ENCODE peak calls at places on chromosomes 12 and 14, in ten cellular contexts. One of them, this sample, is unnamed.

GRCh38 chr12:109730306-109731145 is 16.9 kb downstream of the FAM222A start:
- DNase-seq in NCI-H2107: no peak
- DNase-seq in amniotic stem cell: no peak
- DNase-seq in cardiac fibroblast: no peak
- DNase-seq in mesothelial cell of epicardium: no peak
- DNase-seq in activated CD8-positive, alpha-beta memory T cell treated with anti-CD3 and anti-CD28 coated beads for 4 hours: no peak
- DNase-seq in NCI-H1694 treated with DMSO at 0.1 percent for 48 hours: no peak
- DNase-seq in T-helper 1 cell: no peak
- DNase-seq in stimulated activated CD4-positive, alpha-beta T cell treated with anti-CD3 and anti-CD28 coated beads, Interleukin-2, amount 100 ng/mL, for 48 hours: no peak
- DNase-seq in suprapubic skin: peak
- DNase-seq in this sample: no peak

GRCh38 chr12:123971770-123972447 is 722 bp downstream of the CCDC92 start:
- DNase-seq in NCI-H1694 treated with DMSO at 0.1 percent for 48 hours: no peak
- DNase-seq in mesothelial cell of epicardium: peak
- DNase-seq in activated CD8-positive, alpha-beta memory T cell treated with anti-CD3 and anti-CD28 coated beads for 4 hours: peak
- DNase-seq in suprapubic skin: no peak
- DNase-seq in cardiac fibroblast: peak
- DNase-seq in amniotic stem cell: no peak
- DNase-seq in stimulated activated CD4-positive, alpha-beta T cell treated with anti-CD3 and anti-CD28 coated beads, Interleukin-2, amount 100 ng/mL, for 48 hours: peak
- DNase-seq in T-helper 1 cell: peak
- DNase-seq in NCI-H2107: no peak
- DNase-seq in this sample: peak

GRCh38 chr14:76863724-76864407 is 37.7 kb downstream of the LRRC74A start:
- DNase-seq in suprapubic skin: no peak
- DNase-seq in activated CD8-positive, alpha-beta memory T cell treated with anti-CD3 and anti-CD28 coated beads for 4 hours: no peak
- DNase-seq in NCI-H1694 treated with DMSO at 0.1 percent for 48 hours: no peak
- DNase-seq in mesothelial cell of epicardium: no peak
- DNase-seq in cardiac fibroblast: peak
- DNase-seq in T-helper 1 cell: no peak
- DNase-seq in stimulated activated CD4-positive, alpha-beta T cell treated with anti-CD3 and anti-CD28 coated beads, Interleukin-2, amount 100 ng/mL, for 48 hours: no peak
- DNase-seq in NCI-H2107: no peak
- DNase-seq in amniotic stem cell: no peak
- DNase-seq in this sample: no peak

GRCh38 chr12:118582863-118583262 is 206.5 kb downstream of the SUDS3 start:
- DNase-seq in stimulated activated CD4-positive, alpha-beta T cell treated with anti-CD3 and anti-CD28 coated beads, Interleukin-2, amount 100 ng/mL, for 48 hours: no peak
- DNase-seq in mesothelial cell of epicardium: no peak
- DNase-seq in activated CD8-positive, alpha-beta memory T cell treated with anti-CD3 and anti-CD28 coated beads for 4 hours: no peak
- DNase-seq in cardiac fibroblast: no peak
- DNase-seq in T-helper 1 cell: no peak
- DNase-seq in amniotic stem cell: no peak
- DNase-seq in suprapubic skin: no peak
- DNase-seq in NCI-H1694 treated with DMSO at 0.1 percent for 48 hours: no peak
- DNase-seq in NCI-H2107: no peak
- DNase-seq in this sample: no peak

GRCh38 chr12:93061414-93062099 is 132.5 kb upstream of the EEA1 start:
- DNase-seq in NCI-H2107: no peak
- DNase-seq in amniotic stem cell: no peak
- DNase-seq in activated CD8-positive, alpha-beta memory T cell treated with anti-CD3 and anti-CD28 coated beads for 4 hours: no peak
- DNase-seq in mesothelial cell of epicardium: no peak
- DNase-seq in stimulated activated CD4-positive, alpha-beta T cell treated with anti-CD3 and anti-CD28 coated beads, Interleukin-2, amount 100 ng/mL, for 48 hours: no peak
- DNase-seq in cardiac fibroblast: peak
- DNase-seq in suprapubic skin: no peak
- DNase-seq in T-helper 1 cell: no peak
- DNase-seq in NCI-H1694 treated with DMSO at 0.1 percent for 48 hours: peak
- DNase-seq in this sample: no peak

GRCh38 chr14:68547305-68548193 is 245.3 kb downstream of the ZFP36L1 start:
- DNase-seq in activated CD8-positive, alpha-beta memory T cell treated with anti-CD3 and anti-CD28 coated beads for 4 hours: no peak
- DNase-seq in NCI-H1694 treated with DMSO at 0.1 percent for 48 hours: no peak
- DNase-seq in amniotic stem cell: peak
- DNase-seq in suprapubic skin: no peak
- DNase-seq in stimulated activated CD4-positive, alpha-beta T cell treated with anti-CD3 and anti-CD28 coated beads, Interleukin-2, amount 100 ng/mL, for 48 hours: no peak
- DNase-seq in cardiac fibroblast: peak
- DNase-seq in mesothelial cell of epicardium: no peak
- DNase-seq in NCI-H2107: no peak
- DNase-seq in T-helper 1 cell: no peak
- DNase-seq in this sample: no peak

GRCh38 chr14:103023881-103024473 is 33.4 kb downstream of the CDC42BPB start:
- DNase-seq in T-helper 1 cell: no peak
- DNase-seq in activated CD8-positive, alpha-beta memory T cell treated with anti-CD3 and anti-CD28 coated beads for 4 hours: no peak
- DNase-seq in amniotic stem cell: no peak
- DNase-seq in stimulated activated CD4-positive, alpha-beta T cell treated with anti-CD3 and anti-CD28 coated beads, Interleukin-2, amount 100 ng/mL, for 48 hours: no peak
- DNase-seq in cardiac fibroblast: peak
- DNase-seq in mesothelial cell of epicardium: no peak
- DNase-seq in NCI-H2107: no peak
- DNase-seq in suprapubic skin: no peak
- DNase-seq in NCI-H1694 treated with DMSO at 0.1 percent for 48 hours: no peak
- DNase-seq in this sample: no peak

GRCh38 chr12:128652136-128652751 is 171.5 kb downstream of the SLC15A4 start:
- DNase-seq in NCI-H2107: no peak
- DNase-seq in NCI-H1694 treated with DMSO at 0.1 percent for 48 hours: no peak
- DNase-seq in T-helper 1 cell: no peak
- DNase-seq in stimulated activated CD4-positive, alpha-beta T cell treated with anti-CD3 and anti-CD28 coated beads, Interleukin-2, amount 100 ng/mL, for 48 hours: no peak
- DNase-seq in mesothelial cell of epicardium: no peak
- DNase-seq in suprapubic skin: no peak
- DNase-seq in activated CD8-positive, alpha-beta memory T cell treated with anti-CD3 and anti-CD28 coated beads for 4 hours: no peak
- DNase-seq in amniotic stem cell: no peak
- DNase-seq in cardiac fibroblast: no peak
- DNase-seq in this sample: no peak

GRCh38 chr14:100868621-100869370 is 34.7 kb downstream of the RTL1 start:
- DNase-seq in stimulated activated CD4-positive, alpha-beta T cell treated with anti-CD3 and anti-CD28 coated beads, Interleukin-2, amount 100 ng/mL, for 48 hours: no peak
- DNase-seq in NCI-H2107: no peak
- DNase-seq in T-helper 1 cell: no peak
- DNase-seq in mesothelial cell of epicardium: no peak
- DNase-seq in cardiac fibroblast: no peak
- DNase-seq in activated CD8-positive, alpha-beta memory T cell treated with anti-CD3 and anti-CD28 coated beads for 4 hours: no peak
- DNase-seq in suprapubic skin: peak
- DNase-seq in NCI-H1694 treated with DMSO at 0.1 percent for 48 hours: no peak
- DNase-seq in amniotic stem cell: no peak
- DNase-seq in this sample: no peak

GRCh38 chr14:102831163-102831804 is 54.0 kb downstream of the TRAF3 start:
- DNase-seq in cardiac fibroblast: no peak
- DNase-seq in NCI-H2107: no peak
- DNase-seq in NCI-H1694 treated with DMSO at 0.1 percent for 48 hours: no peak
- DNase-seq in T-helper 1 cell: no peak
- DNase-seq in activated CD8-positive, alpha-beta memory T cell treated with anti-CD3 and anti-CD28 coated beads for 4 hours: no peak
- DNase-seq in stimulated activated CD4-positive, alpha-beta T cell treated with anti-CD3 and anti-CD28 coated beads, Interleukin-2, amount 100 ng/mL, for 48 hours: no peak
- DNase-seq in mesothelial cell of epicardium: no peak
- DNase-seq in amniotic stem cell: no peak
- DNase-seq in suprapubic skin: no peak
- DNase-seq in this sample: no peak

GRCh38 chr12:50542448-50542847 is 37.7 kb downstream of the DIP2B start:
- DNase-seq in NCI-H1694 treated with DMSO at 0.1 percent for 48 hours: no peak
- DNase-seq in NCI-H2107: no peak
- DNase-seq in T-helper 1 cell: no peak
- DNase-seq in suprapubic skin: no peak
- DNase-seq in cardiac fibroblast: no peak
- DNase-seq in amniotic stem cell: no peak
- DNase-seq in activated CD8-positive, alpha-beta memory T cell treated with anti-CD3 and anti-CD28 coated beads for 4 hours: no peak
- DNase-seq in mesothelial cell of epicardium: no peak
- DNase-seq in stimulated activated CD4-positive, alpha-beta T cell treated with anti-CD3 and anti-CD28 coated beads, Interleukin-2, amount 100 ng/mL, for 48 hours: no peak
- DNase-seq in this sample: no peak

GRCh38 chr14:52080171-52080800 is 11.4 kb upstream of the NID2 start:
- DNase-seq in suprapubic skin: no peak
- DNase-seq in amniotic stem cell: no peak
- DNase-seq in NCI-H2107: no peak
- DNase-seq in T-helper 1 cell: no peak
- DNase-seq in activated CD8-positive, alpha-beta memory T cell treated with anti-CD3 and anti-CD28 coated beads for 4 hours: no peak
- DNase-seq in NCI-H1694 treated with DMSO at 0.1 percent for 48 hours: no peak
- DNase-seq in mesothelial cell of epicardium: no peak
- DNase-seq in stimulated activated CD4-positive, alpha-beta T cell treated with anti-CD3 and anti-CD28 coated beads, Interleukin-2, amount 100 ng/mL, for 48 hours: no peak
- DNase-seq in cardiac fibroblast: peak
- DNase-seq in this sample: no peak

GRCh38 chr12:62190921-62191746 is 69.1 kb upstream of the USP15 start:
- DNase-seq in NCI-H1694 treated with DMSO at 0.1 percent for 48 hours: no peak
- DNase-seq in stimulated activated CD4-positive, alpha-beta T cell treated with anti-CD3 and anti-CD28 coated beads, Interleukin-2, amount 100 ng/mL, for 48 hours: no peak
- DNase-seq in amniotic stem cell: no peak
- DNase-seq in suprapubic skin: no peak
- DNase-seq in cardiac fibroblast: no peak
- DNase-seq in NCI-H2107: no peak
- DNase-seq in T-helper 1 cell: no peak
- DNase-seq in mesothelial cell of epicardium: peak
- DNase-seq in activated CD8-positive, alpha-beta memory T cell treated with anti-CD3 and anti-CD28 coated beads for 4 hours: no peak
- DNase-seq in this sample: peak

GRCh38 chr14:68512088-68512487 is 280.8 kb downstream of the ZFP36L1 start:
- DNase-seq in NCI-H1694 treated with DMSO at 0.1 percent for 48 hours: no peak
- DNase-seq in suprapubic skin: no peak
- DNase-seq in amniotic stem cell: no peak
- DNase-seq in cardiac fibroblast: peak
- DNase-seq in stimulated activated CD4-positive, alpha-beta T cell treated with anti-CD3 and anti-CD28 coated beads, Interleukin-2, amount 100 ng/mL, for 48 hours: no peak
- DNase-seq in T-helper 1 cell: no peak
- DNase-seq in activated CD8-positive, alpha-beta memory T cell treated with anti-CD3 and anti-CD28 coated beads for 4 hours: no peak
- DNase-seq in NCI-H2107: no peak
- DNase-seq in mesothelial cell of epicardium: no peak
- DNase-seq in this sample: no peak

GRCh38 chr14:49792618-49793017 is 24.7 kb downstream of the KLHDC2 start:
- DNase-seq in cardiac fibroblast: no peak
- DNase-seq in NCI-H1694 treated with DMSO at 0.1 percent for 48 hours: no peak
- DNase-seq in mesothelial cell of epicardium: no peak
- DNase-seq in stimulated activated CD4-positive, alpha-beta T cell treated with anti-CD3 and anti-CD28 coated beads, Interleukin-2, amount 100 ng/mL, for 48 hours: no peak
- DNase-seq in amniotic stem cell: no peak
- DNase-seq in activated CD8-positive, alpha-beta memory T cell treated with anti-CD3 and anti-CD28 coated beads for 4 hours: no peak
- DNase-seq in NCI-H2107: no peak
- DNase-seq in suprapubic skin: no peak
- DNase-seq in T-helper 1 cell: no peak
- DNase-seq in this sample: no peak

GRCh38 chr14:89185919-89186849 is 230.8 kb downstream of the FOXN3 start:
- DNase-seq in NCI-H1694 treated with DMSO at 0.1 percent for 48 hours: no peak
- DNase-seq in activated CD8-positive, alpha-beta memory T cell treated with anti-CD3 and anti-CD28 coated beads for 4 hours: no peak
- DNase-seq in mesothelial cell of epicardium: no peak
- DNase-seq in suprapubic skin: no peak
- DNase-seq in T-helper 1 cell: no peak
- DNase-seq in NCI-H2107: no peak
- DNase-seq in amniotic stem cell: no peak
- DNase-seq in stimulated activated CD4-positive, alpha-beta T cell treated with anti-CD3 and anti-CD28 coated beads, Interleukin-2, amount 100 ng/mL, for 48 hours: no peak
- DNase-seq in cardiac fibroblast: peak
- DNase-seq in this sample: no peak

GRCh38 chr12:84764006-84764405 is 148.6 kb downstream of the SLC6A15 start:
- DNase-seq in mesothelial cell of epicardium: no peak
- DNase-seq in NCI-H1694 treated with DMSO at 0.1 percent for 48 hours: no peak
- DNase-seq in suprapubic skin: no peak
- DNase-seq in activated CD8-positive, alpha-beta memory T cell treated with anti-CD3 and anti-CD28 coated beads for 4 hours: no peak
- DNase-seq in T-helper 1 cell: no peak
- DNase-seq in cardiac fibroblast: no peak
- DNase-seq in NCI-H2107: no peak
- DNase-seq in stimulated activated CD4-positive, alpha-beta T cell treated with anti-CD3 and anti-CD28 coated beads, Interleukin-2, amount 100 ng/mL, for 48 hours: no peak
- DNase-seq in amniotic stem cell: no peak
- DNase-seq in this sample: no peak

GRCh38 chr12:117498256-117498655 is 136.8 kb upstream of the NOS1 start:
- DNase-seq in NCI-H2107: no peak
- DNase-seq in suprapubic skin: no peak
- DNase-seq in NCI-H1694 treated with DMSO at 0.1 percent for 48 hours: no peak
- DNase-seq in mesothelial cell of epicardium: no peak
- DNase-seq in T-helper 1 cell: no peak
- DNase-seq in stimulated activated CD4-positive, alpha-beta T cell treated with anti-CD3 and anti-CD28 coated beads, Interleukin-2, amount 100 ng/mL, for 48 hours: no peak
- DNase-seq in activated CD8-positive, alpha-beta memory T cell treated with anti-CD3 and anti-CD28 coated beads for 4 hours: no peak
- DNase-seq in cardiac fibroblast: no peak
- DNase-seq in amniotic stem cell: no peak
- DNase-seq in this sample: no peak

GRCh38 chr12:68932123-68932700 is 759 bp downstream of the CPM start:
- DNase-seq in activated CD8-positive, alpha-beta memory T cell treated with anti-CD3 and anti-CD28 coated beads for 4 hours: no peak
- DNase-seq in T-helper 1 cell: no peak
- DNase-seq in amniotic stem cell: no peak
- DNase-seq in mesothelial cell of epicardium: no peak
- DNase-seq in cardiac fibroblast: no peak
- DNase-seq in stimulated activated CD4-positive, alpha-beta T cell treated with anti-CD3 and anti-CD28 coated beads, Interleukin-2, amount 100 ng/mL, for 48 hours: no peak
- DNase-seq in NCI-H1694 treated with DMSO at 0.1 percent for 48 hours: no peak
- DNase-seq in NCI-H2107: no peak
- DNase-seq in suprapubic skin: no peak
- DNase-seq in this sample: no peak

GRCh38 chr14:54457609-54457996 is 16.4 kb upstream of the CNIH1 start:
- DNase-seq in T-helper 1 cell: no peak
- DNase-seq in suprapubic skin: no peak
- DNase-seq in mesothelial cell of epicardium: no peak
- DNase-seq in activated CD8-positive, alpha-beta memory T cell treated with anti-CD3 and anti-CD28 coated beads for 4 hours: no peak
- DNase-seq in stimulated activated CD4-positive, alpha-beta T cell treated with anti-CD3 and anti-CD28 coated beads, Interleukin-2, amount 100 ng/mL, for 48 hours: no peak
- DNase-seq in cardiac fibroblast: no peak
- DNase-seq in NCI-H1694 treated with DMSO at 0.1 percent for 48 hours: no peak
- DNase-seq in NCI-H2107: no peak
- DNase-seq in amniotic stem cell: no peak
- DNase-seq in this sample: no peak

GRCh38 chr14:21231020-21231652 is 38.1 kb downstream of the HNRNPC start:
- DNase-seq in T-helper 1 cell: no peak
- DNase-seq in mesothelial cell of epicardium: no peak
- DNase-seq in cardiac fibroblast: no peak
- DNase-seq in amniotic stem cell: no peak
- DNase-seq in stimulated activated CD4-positive, alpha-beta T cell treated with anti-CD3 and anti-CD28 coated beads, Interleukin-2, amount 100 ng/mL, for 48 hours: no peak
- DNase-seq in activated CD8-positive, alpha-beta memory T cell treated with anti-CD3 and anti-CD28 coated beads for 4 hours: no peak
- DNase-seq in NCI-H2107: no peak
- DNase-seq in NCI-H1694 treated with DMSO at 0.1 percent for 48 hours: no peak
- DNase-seq in suprapubic skin: no peak
- DNase-seq in this sample: peak

GRCh38 chr12:105331805-105332251 is 1.3 kb downstream of the C12orf75 start:
- DNase-seq in activated CD8-positive, alpha-beta memory T cell treated with anti-CD3 and anti-CD28 coated beads for 4 hours: no peak
- DNase-seq in stimulated activated CD4-positive, alpha-beta T cell treated with anti-CD3 and anti-CD28 coated beads, Interleukin-2, amount 100 ng/mL, for 48 hours: no peak
- DNase-seq in T-helper 1 cell: no peak
- DNase-seq in NCI-H1694 treated with DMSO at 0.1 percent for 48 hours: no peak
- DNase-seq in amniotic stem cell: no peak
- DNase-seq in suprapubic skin: no peak
- DNase-seq in mesothelial cell of epicardium: no peak
- DNase-seq in cardiac fibroblast: no peak
- DNase-seq in NCI-H2107: no peak
- DNase-seq in this sample: peak

GRCh38 chr14:65866906-65867305 is 454.4 kb downstream of the FUT8 start:
- DNase-seq in activated CD8-positive, alpha-beta memory T cell treated with anti-CD3 and anti-CD28 coated beads for 4 hours: no peak
- DNase-seq in stimulated activated CD4-positive, alpha-beta T cell treated with anti-CD3 and anti-CD28 coated beads, Interleukin-2, amount 100 ng/mL, for 48 hours: no peak
- DNase-seq in suprapubic skin: no peak
- DNase-seq in NCI-H1694 treated with DMSO at 0.1 percent for 48 hours: peak
- DNase-seq in T-helper 1 cell: no peak
- DNase-seq in cardiac fibroblast: no peak
- DNase-seq in NCI-H2107: no peak
- DNase-seq in mesothelial cell of epicardium: no peak
- DNase-seq in amniotic stem cell: no peak
- DNase-seq in this sample: no peak

GRCh38 chr14:101069666-101070362 is 166.3 kb upstream of the RTL1 start:
- DNase-seq in mesothelial cell of epicardium: peak
- DNase-seq in amniotic stem cell: no peak
- DNase-seq in NCI-H1694 treated with DMSO at 0.1 percent for 48 hours: no peak
- DNase-seq in activated CD8-positive, alpha-beta memory T cell treated with anti-CD3 and anti-CD28 coated beads for 4 hours: no peak
- DNase-seq in cardiac fibroblast: no peak
- DNase-seq in stimulated activated CD4-positive, alpha-beta T cell treated with anti-CD3 and anti-CD28 coated beads, Interleukin-2, amount 100 ng/mL, for 48 hours: no peak
- DNase-seq in NCI-H2107: no peak
- DNase-seq in T-helper 1 cell: no peak
- DNase-seq in suprapubic skin: peak
- DNase-seq in this sample: no peak

GRCh38 chr12:7503686-7504085 is at the start of gene CD163:
- DNase-seq in activated CD8-positive, alpha-beta memory T cell treated with anti-CD3 and anti-CD28 coated beads for 4 hours: no peak
- DNase-seq in NCI-H1694 treated with DMSO at 0.1 percent for 48 hours: no peak
- DNase-seq in amniotic stem cell: no peak
- DNase-seq in mesothelial cell of epicardium: no peak
- DNase-seq in T-helper 1 cell: no peak
- DNase-seq in suprapubic skin: no peak
- DNase-seq in stimulated activated CD4-positive, alpha-beta T cell treated with anti-CD3 and anti-CD28 coated beads, Interleukin-2, amount 100 ng/mL, for 48 hours: no peak
- DNase-seq in cardiac fibroblast: no peak
- DNase-seq in NCI-H2107: no peak
- DNase-seq in this sample: no peak

GRCh38 chr12:24423611-24424010 is 474.1 kb upstream of the SOX5 start:
- DNase-seq in mesothelial cell of epicardium: no peak
- DNase-seq in NCI-H2107: no peak
- DNase-seq in NCI-H1694 treated with DMSO at 0.1 percent for 48 hours: no peak
- DNase-seq in T-helper 1 cell: no peak
- DNase-seq in cardiac fibroblast: no peak
- DNase-seq in amniotic stem cell: no peak
- DNase-seq in stimulated activated CD4-positive, alpha-beta T cell treated with anti-CD3 and anti-CD28 coated beads, Interleukin-2, amount 100 ng/mL, for 48 hours: no peak
- DNase-seq in suprapubic skin: no peak
- DNase-seq in activated CD8-positive, alpha-beta memory T cell treated with anti-CD3 and anti-CD28 coated beads for 4 hours: no peak
- DNase-seq in this sample: no peak

GRCh38 chr12:58412466-58412865 is 471.1 kb downstream of the ATP23 start:
- DNase-seq in mesothelial cell of epicardium: no peak
- DNase-seq in cardiac fibroblast: peak
- DNase-seq in amniotic stem cell: no peak
- DNase-seq in T-helper 1 cell: no peak
- DNase-seq in activated CD8-positive, alpha-beta memory T cell treated with anti-CD3 and anti-CD28 coated beads for 4 hours: no peak
- DNase-seq in stimulated activated CD4-positive, alpha-beta T cell treated with anti-CD3 and anti-CD28 coated beads, Interleukin-2, amount 100 ng/mL, for 48 hours: no peak
- DNase-seq in suprapubic skin: no peak
- DNase-seq in NCI-H1694 treated with DMSO at 0.1 percent for 48 hours: no peak
- DNase-seq in NCI-H2107: no peak
- DNase-seq in this sample: no peak

GRCh38 chr12:50246873-50247612 is 36.3 kb downstream of the LIMA1 start:
- DNase-seq in amniotic stem cell: peak
- DNase-seq in cardiac fibroblast: peak
- DNase-seq in suprapubic skin: no peak
- DNase-seq in stimulated activated CD4-positive, alpha-beta T cell treated with anti-CD3 and anti-CD28 coated beads, Interleukin-2, amount 100 ng/mL, for 48 hours: peak
- DNase-seq in activated CD8-positive, alpha-beta memory T cell treated with anti-CD3 and anti-CD28 coated beads for 4 hours: no peak
- DNase-seq in mesothelial cell of epicardium: no peak
- DNase-seq in NCI-H2107: no peak
- DNase-seq in T-helper 1 cell: no peak
- DNase-seq in NCI-H1694 treated with DMSO at 0.1 percent for 48 hours: peak
- DNase-seq in this sample: no peak

This sample was measured in effector memory CD8-positive, alpha-beta T cell.